ENCODE peak calls at places on chromosomes 3 and 15, in nine cellular contexts. One of them, this sample, is unnamed.
A peak's percentile ranks its signal among the peaks of the same experiment; 100 is the strongest.

GRCh38 chr3:134463676-134464611 is 21.8 kb downstream of the ANAPC13 start:
- DNase-seq in heart right ventricle: peak; percentile 73
- DNase-seq in fibroblast of lung: peak; percentile 97
- DNase-seq in left ventricle myocardium inferior: peak; percentile 79
- DNase-seq in IMR-90: peak; percentile 99
- DNase-seq in thoracic aorta: peak; percentile 31
- DNase-seq in upper lobe of right lung: no peak
- DNase-seq in OCI-LY7: no peak
- DNase-seq in fibroblast of mammary gland: peak; percentile 99
- DNase-seq in this sample: peak; percentile 99

GRCh38 chr3:129602730-129603560 is 3.5 kb downstream of the PLXND1 start:
- DNase-seq in OCI-LY7: no peak
- DNase-seq in IMR-90: peak; percentile 95
- DNase-seq in fibroblast of lung: peak; percentile 93
- DNase-seq in fibroblast of mammary gland: peak; percentile 93
- DNase-seq in thoracic aorta: peak; percentile 58
- DNase-seq in upper lobe of right lung: peak; percentile 82
- DNase-seq in heart right ventricle: peak; percentile 79
- DNase-seq in left ventricle myocardium inferior: peak; percentile 79
- DNase-seq in this sample: peak; percentile 94

GRCh38 chr15:90039996-90040395 is 38.9 kb downstream of the ZNF710 start:
- DNase-seq in thoracic aorta: no peak
- DNase-seq in IMR-90: no peak
- DNase-seq in upper lobe of right lung: no peak
- DNase-seq in OCI-LY7: no peak
- DNase-seq in left ventricle myocardium inferior: no peak
- DNase-seq in fibroblast of lung: no peak
- DNase-seq in heart right ventricle: no peak
- DNase-seq in fibroblast of mammary gland: no peak
- DNase-seq in this sample: no peak

GRCh38 chr3:131561511-131561910 is 58.7 kb upstream of the MRPL3 start:
- DNase-seq in thoracic aorta: no peak
- DNase-seq in upper lobe of right lung: no peak
- DNase-seq in left ventricle myocardium inferior: no peak
- DNase-seq in fibroblast of mammary gland: peak; percentile 28
- DNase-seq in OCI-LY7: no peak
- DNase-seq in IMR-90: no peak
- DNase-seq in heart right ventricle: no peak
- DNase-seq in fibroblast of lung: no peak
- DNase-seq in this sample: peak; percentile 19

GRCh38 chr3:8548502-8549300 is 47.1 kb downstream of the LMCD1 start:
- DNase-seq in upper lobe of right lung: no peak
- DNase-seq in heart right ventricle: no peak
- DNase-seq in IMR-90: no peak
- DNase-seq in left ventricle myocardium inferior: no peak
- DNase-seq in fibroblast of mammary gland: no peak
- DNase-seq in OCI-LY7: no peak
- DNase-seq in fibroblast of lung: no peak
- DNase-seq in thoracic aorta: no peak
- DNase-seq in this sample: no peak

GRCh38 chr15:48463366-48463880 is 132.2 kb downstream of the DUT start:
- DNase-seq in fibroblast of lung: no peak
- DNase-seq in IMR-90: no peak
- DNase-seq in heart right ventricle: no peak
- DNase-seq in left ventricle myocardium inferior: no peak
- DNase-seq in fibroblast of mammary gland: peak; percentile 48
- DNase-seq in OCI-LY7: no peak
- DNase-seq in upper lobe of right lung: no peak
- DNase-seq in thoracic aorta: no peak
- DNase-seq in this sample: no peak

GRCh38 chr15:37743826-37744225 is 190.6 kb upstream of the TMCO5A start:
- DNase-seq in thoracic aorta: no peak
- DNase-seq in heart right ventricle: no peak
- DNase-seq in upper lobe of right lung: no peak
- DNase-seq in IMR-90: no peak
- DNase-seq in fibroblast of lung: no peak
- DNase-seq in left ventricle myocardium inferior: no peak
- DNase-seq in OCI-LY7: no peak
- DNase-seq in fibroblast of mammary gland: no peak
- DNase-seq in this sample: no peak

GRCh38 chr3:30286007-30286669 is 320.3 kb upstream of the TGFBR2 start:
- DNase-seq in fibroblast of mammary gland: peak; percentile 98
- DNase-seq in thoracic aorta: peak; percentile 61
- DNase-seq in OCI-LY7: no peak
- DNase-seq in heart right ventricle: peak; percentile 54
- DNase-seq in upper lobe of right lung: no peak
- DNase-seq in left ventricle myocardium inferior: peak; percentile 70
- DNase-seq in IMR-90: peak; percentile 88
- DNase-seq in fibroblast of lung: peak; percentile 90
- DNase-seq in this sample: peak; percentile 99

GRCh38 chr3:71721721-71722157 is 3.5 kb downstream of the EIF4E3 start:
- DNase-seq in IMR-90: no peak
- DNase-seq in left ventricle myocardium inferior: no peak
- DNase-seq in fibroblast of mammary gland: no peak
- DNase-seq in upper lobe of right lung: no peak
- DNase-seq in thoracic aorta: no peak
- DNase-seq in fibroblast of lung: no peak
- DNase-seq in OCI-LY7: no peak
- DNase-seq in heart right ventricle: no peak
- DNase-seq in this sample: no peak

GRCh38 chr3:77931272-77932009 is 891.5 kb downstream of the ROBO2 start:
- DNase-seq in OCI-LY7: no peak
- DNase-seq in left ventricle myocardium inferior: no peak
- DNase-seq in thoracic aorta: no peak
- DNase-seq in upper lobe of right lung: no peak
- DNase-seq in IMR-90: peak; percentile 9
- DNase-seq in fibroblast of lung: peak; percentile 92
- DNase-seq in fibroblast of mammary gland: no peak
- DNase-seq in heart right ventricle: no peak
- DNase-seq in this sample: no peak

DNA sequence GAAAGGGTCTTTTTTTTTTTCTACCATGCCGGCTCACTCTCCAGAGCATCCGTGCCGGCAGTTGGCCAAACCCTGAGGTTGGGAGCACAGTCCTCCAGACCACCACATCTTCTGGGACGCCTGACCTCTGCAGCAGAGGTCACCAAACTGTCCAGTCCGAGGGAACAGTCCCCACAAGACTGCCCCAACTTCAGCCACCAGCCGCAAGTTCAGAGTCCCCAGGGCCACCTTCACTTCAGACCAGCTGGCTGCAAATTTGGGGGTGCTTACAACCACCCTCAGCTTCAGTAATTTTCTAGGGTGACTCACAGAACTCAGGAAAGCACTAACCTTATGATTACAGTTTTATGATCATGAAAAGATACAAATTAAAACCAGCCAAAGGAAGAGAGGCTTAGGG is 28.9 kb downstream of the PLA2G4D start:
- DNase-seq in upper lobe of right lung: no peak
- DNase-seq in OCI-LY7: no peak
- DNase-seq in heart right ventricle: no peak
- DNase-seq in left ventricle myocardium inferior: no peak
- DNase-seq in fibroblast of lung: no peak
- DNase-seq in thoracic aorta: no peak
- DNase-seq in IMR-90: no peak
- DNase-seq in fibroblast of mammary gland: no peak
- DNase-seq in this sample: no peak
- TF ChIP-seq CTCF in upper lobe of right lung: no peak
- TF ChIP-seq CTCF in OCI-LY7: no peak
- TF ChIP-seq CTCF in heart right ventricle: no peak
- TF ChIP-seq CTCF in left ventricle myocardium inferior: no peak
- TF ChIP-seq CTCF in fibroblast of lung: no peak
- TF ChIP-seq CTCF in thoracic aorta: no peak
- TF ChIP-seq CTCF in IMR-90: no peak
- TF ChIP-seq CTCF in fibroblast of mammary gland: no peak
- TF ChIP-seq CTCF in this sample: no peak

GRCh38 chr15:55402707-55403106 is 5.5 kb downstream of the CCPG1 start:
- DNase-seq in fibroblast of mammary gland: no peak
- DNase-seq in upper lobe of right lung: no peak
- DNase-seq in OCI-LY7: peak; percentile 12
- DNase-seq in thoracic aorta: no peak
- DNase-seq in left ventricle myocardium inferior: no peak
- DNase-seq in fibroblast of lung: peak; percentile 69
- DNase-seq in IMR-90: no peak
- DNase-seq in heart right ventricle: no peak
- DNase-seq in this sample: peak; percentile 23
- H3K4me3 ChIP-seq in fibroblast of mammary gland: no peak overlapping the region
- H3K4me3 ChIP-seq in upper lobe of right lung: no peak overlapping the region
- H3K4me3 ChIP-seq in OCI-LY7: peak overlapping the region; percentile 50
- H3K4me3 ChIP-seq in thoracic aorta: no peak overlapping the region
- H3K4me3 ChIP-seq in left ventricle myocardium inferior: no peak overlapping the region
- H3K4me3 ChIP-seq in fibroblast of lung: no peak overlapping the region
- H3K4me3 ChIP-seq in IMR-90: no peak overlapping the region
- H3K4me3 ChIP-seq in heart right ventricle: no peak overlapping the region
- H3K4me3 ChIP-seq in this sample: no peak overlapping the region

GRCh38 chr15:29821416-29822099 is 710 bp downstream of the TJP1 start:
- DNase-seq in left ventricle myocardium inferior: peak; percentile 75
- DNase-seq in IMR-90: peak; percentile 85
- DNase-seq in thoracic aorta: no peak
- DNase-seq in upper lobe of right lung: peak; percentile 85
- DNase-seq in fibroblast of lung: peak; percentile 79
- DNase-seq in OCI-LY7: no peak
- DNase-seq in fibroblast of mammary gland: peak; percentile 77
- DNase-seq in heart right ventricle: peak; percentile 69
- DNase-seq in this sample: peak; percentile 83
- TF ChIP-seq CTCF in left ventricle myocardium inferior: peak; percentile 47
- TF ChIP-seq CTCF in IMR-90: peak; percentile 41
- TF ChIP-seq CTCF in thoracic aorta: peak; percentile 31
- TF ChIP-seq CTCF in upper lobe of right lung: no peak
- TF ChIP-seq CTCF in fibroblast of lung: peak; percentile 7
- TF ChIP-seq CTCF in OCI-LY7: no peak
- TF ChIP-seq CTCF in fibroblast of mammary gland: no peak
- TF ChIP-seq CTCF in heart right ventricle: peak; percentile 30
- TF ChIP-seq CTCF in this sample: peak; percentile 36

GRCh38 chr3:80733522-80734176 is 965.9 kb upstream of the ROBO1 start:
- DNase-seq in fibroblast of mammary gland: peak; percentile 58
- DNase-seq in heart right ventricle: no peak
- DNase-seq in IMR-90: peak; percentile 46
- DNase-seq in upper lobe of right lung: no peak
- DNase-seq in left ventricle myocardium inferior: no peak
- DNase-seq in fibroblast of lung: peak; percentile 65
- DNase-seq in thoracic aorta: no peak
- DNase-seq in OCI-LY7: no peak
- DNase-seq in this sample: peak; percentile 71
- H3K4me3 ChIP-seq in fibroblast of mammary gland: no peak overlapping the region
- H3K4me3 ChIP-seq in heart right ventricle: no peak overlapping the region
- H3K4me3 ChIP-seq in IMR-90: no peak overlapping the region
- H3K4me3 ChIP-seq in upper lobe of right lung: no peak overlapping the region
- H3K4me3 ChIP-seq in left ventricle myocardium inferior: no peak overlapping the region
- H3K4me3 ChIP-seq in fibroblast of lung: no peak overlapping the region
- H3K4me3 ChIP-seq in thoracic aorta: no peak overlapping the region
- H3K4me3 ChIP-seq in OCI-LY7: no peak overlapping the region
- H3K4me3 ChIP-seq in this sample: no peak overlapping the region

DNA sequence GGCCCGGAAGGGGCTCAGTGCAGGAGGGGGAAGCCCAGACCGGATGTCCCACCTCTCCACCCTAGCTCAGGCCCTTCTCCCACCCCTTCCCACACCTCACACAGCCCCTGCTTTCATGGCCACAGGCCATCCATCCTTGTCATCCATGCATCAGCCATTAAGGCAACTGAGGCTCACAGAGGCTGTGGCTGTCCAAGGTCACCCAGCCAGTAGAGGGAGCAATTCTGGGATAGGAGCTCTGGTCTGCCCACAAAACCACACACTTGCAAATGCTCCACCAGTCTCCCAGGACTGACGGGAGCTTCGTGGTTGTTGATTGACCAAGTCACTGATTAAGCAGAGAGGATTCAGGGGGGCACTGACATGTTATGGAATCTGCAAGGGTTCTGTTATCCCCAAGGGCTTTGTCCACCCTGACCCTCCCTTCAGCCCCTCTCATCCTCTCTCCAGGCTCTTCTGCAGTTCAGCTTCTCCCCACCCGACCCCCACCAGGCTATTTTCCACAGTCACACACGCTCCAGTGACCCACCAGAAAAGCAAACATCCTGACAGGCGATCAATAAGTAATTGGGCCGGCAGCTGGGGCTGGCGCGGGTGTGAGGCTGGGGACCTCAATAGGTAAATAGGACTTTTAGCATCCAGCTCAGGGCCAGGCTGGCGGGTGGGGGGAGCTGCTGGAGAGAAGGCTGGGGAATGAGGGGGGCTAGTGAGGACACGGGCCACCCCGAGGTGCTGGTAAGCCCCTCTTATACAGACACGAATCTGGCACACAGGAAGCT is 15.0 kb downstream of the LINGO1 start:
- DNase-seq in fibroblast of lung: no peak
- DNase-seq in left ventricle myocardium inferior: no peak
- DNase-seq in OCI-LY7: peak; percentile 37
- DNase-seq in thoracic aorta: no peak
- DNase-seq in IMR-90: no peak
- DNase-seq in heart right ventricle: no peak
- DNase-seq in fibroblast of mammary gland: no peak
- DNase-seq in upper lobe of right lung: no peak
- DNase-seq in this sample: no peak
- TF ChIP-seq CTCF in fibroblast of lung: no peak
- TF ChIP-seq CTCF in left ventricle myocardium inferior: peak; percentile 36
- TF ChIP-seq CTCF in OCI-LY7: peak; percentile 77
- TF ChIP-seq CTCF in thoracic aorta: no peak
- TF ChIP-seq CTCF in IMR-90: peak; percentile 21
- TF ChIP-seq CTCF in heart right ventricle: peak; percentile 42
- TF ChIP-seq CTCF in fibroblast of mammary gland: peak; percentile 32
- TF ChIP-seq CTCF in upper lobe of right lung: peak; percentile 21
- TF ChIP-seq CTCF in this sample: peak; percentile 39

DNA sequence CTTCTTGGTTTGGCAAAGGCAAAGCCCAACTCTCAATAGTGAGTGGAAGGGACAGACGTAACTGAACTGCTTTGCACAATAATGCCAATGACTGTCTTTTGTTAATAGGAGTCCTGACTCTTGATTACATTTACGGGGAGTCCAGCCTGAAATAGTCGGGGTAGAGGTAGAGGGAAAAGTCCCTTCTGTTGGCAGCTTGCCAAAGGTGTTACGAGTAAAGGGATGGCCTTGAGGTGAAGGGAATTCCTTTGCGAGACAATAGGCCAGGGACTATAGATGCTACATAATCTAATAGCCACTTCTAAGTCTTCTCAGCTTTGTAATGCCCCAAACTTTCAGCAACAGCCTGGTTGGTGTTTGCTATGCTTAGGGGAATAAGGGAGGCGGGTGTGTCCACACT is 2.2 kb upstream of the SENP2 start:
- DNase-seq in fibroblast of lung: no peak
- DNase-seq in OCI-LY7: no peak
- DNase-seq in IMR-90: no peak
- DNase-seq in heart right ventricle: no peak
- DNase-seq in upper lobe of right lung: no peak
- DNase-seq in fibroblast of mammary gland: no peak
- DNase-seq in thoracic aorta: no peak
- DNase-seq in left ventricle myocardium inferior: no peak
- DNase-seq in this sample: no peak
- H3K4me3 ChIP-seq in fibroblast of lung: no peak overlapping the region
- H3K4me3 ChIP-seq in OCI-LY7: no peak overlapping the region
- H3K4me3 ChIP-seq in IMR-90: no peak overlapping the region
- H3K4me3 ChIP-seq in heart right ventricle: no peak overlapping the region
- H3K4me3 ChIP-seq in upper lobe of right lung: no peak overlapping the region
- H3K4me3 ChIP-seq in fibroblast of mammary gland: no peak overlapping the region
- H3K4me3 ChIP-seq in thoracic aorta: no peak overlapping the region
- H3K4me3 ChIP-seq in left ventricle myocardium inferior: no peak overlapping the region
- H3K4me3 ChIP-seq in this sample: no peak overlapping the region

GRCh38 chr3:143329567-143330164 is 210.1 kb downstream of the CHST2 start:
- DNase-seq in OCI-LY7: no peak
- DNase-seq in thoracic aorta: no peak
- DNase-seq in left ventricle myocardium inferior: no peak
- DNase-seq in IMR-90: no peak
- DNase-seq in fibroblast of lung: no peak
- DNase-seq in upper lobe of right lung: no peak
- DNase-seq in heart right ventricle: no peak
- DNase-seq in fibroblast of mammary gland: peak; percentile 43
- DNase-seq in this sample: no peak
- TF ChIP-seq CTCF in OCI-LY7: no peak
- TF ChIP-seq CTCF in thoracic aorta: no peak
- TF ChIP-seq CTCF in left ventricle myocardium inferior: no peak
- TF ChIP-seq CTCF in IMR-90: no peak
- TF ChIP-seq CTCF in fibroblast of lung: no peak
- TF ChIP-seq CTCF in upper lobe of right lung: no peak
- TF ChIP-seq CTCF in heart right ventricle: no peak
- TF ChIP-seq CTCF in fibroblast of mammary gland: no peak
- TF ChIP-seq CTCF in this sample: no peak